ENCODE peak calls at places on chromosomes 12 and 14, in nine cellular contexts. Y is GM23248; E is adrenal gland; O is ovary; J is Panc1; G is mammary epithelial cell; N is HCT116; B is SJSA1; R is CD4-positive, CD25-positive, alpha-beta regulatory T cell. V is an unnamed sample. For H3K4me1 and H3K36me3, the result is how much of the 10 kb centered on the place peaks cover.

GRCh38 chr14:101962503-101962874 is 1.9 kb upstream of the DYNC1H1 start:
- DNase-seq in Y (peak), E (peak), O (no peak), J (no peak), G (peak), N (peak), B (peak), R (no peak), V (peak)

GRCh38 chr12:47249719-47250506 is 170.2 kb upstream of the AMIGO2 start:
- DNase-seq in Y (no peak), E (no peak), O (no peak), J (no peak), G (peak), N (no peak), B (no peak), R (no peak), V (peak)

GRCh38 chr12:61538951-61539350 is 721.3 kb upstream of the USP15 start:
- DNase-seq in Y (no peak), E (no peak), O (no peak), J (no peak), G (peak), N (peak), B (no peak), R (no peak), V (no peak)

GRCh38 chr12:69580074-69580473 is 5.2 kb upstream of the CCT2 start:
- DNase-seq in Y (no peak), E (no peak), O (no peak), J (no peak), G (no peak), N (no peak), B (no peak), R (no peak), V (no peak)

GRCh38 chr12:97560359-97560758 is 97.8 kb downstream of the RMST start:
- DNase-seq in Y (no peak), E (no peak), O (no peak), J (no peak), G (no peak), N (no peak), B (no peak), R (no peak), V (no peak)

GRCh38 chr14:68816183-68816942 is 23.5 kb upstream of the ZFP36L1 start:
- DNase-seq in Y (peak), E (peak), O (peak), J (no peak), G (peak), N (no peak), B (peak), R (peak), V (peak)

GRCh38 chr12:90333939-90334338 is 621.0 kb downstream of the CCER1 start:
- DNase-seq in Y (peak), E (no peak), O (no peak), J (no peak), G (peak), N (no peak), B (no peak), R (no peak), V (no peak)

GRCh38 chr12:56682323-56682722 is 5.8 kb downstream of the PTGES3 start:
- DNase-seq in Y (no peak), E (peak), O (no peak), J (no peak), G (no peak), N (no peak), B (no peak), R (no peak), V (no peak)

GRCh38 chr12:124740691-124741137 is 123.0 kb downstream of the SCARB1 start:
- DNase-seq in Y (peak), E (peak), O (no peak), J (no peak), G (peak), N (peak), B (peak), R (no peak), V (peak)
- H3K4me1 ChIP-seq in Y (under half), E (under half), O (under half), J (half or more), G (under half), N (half or more), B (half or more), R (under half), V (under half)

GRCh38 chr12:110532644-110533043 is 30.5 kb downstream of the RAD9B start:
- DNase-seq in Y (no peak), E (no peak), O (no peak), J (no peak), G (no peak), N (no peak), B (no peak), R (no peak), V (no peak)
- H3K4me3 ChIP-seq in Y (no peak), E (no peak), O (no peak), J (no peak), G (no peak), N (no peak), B (no peak), R (no peak), V (no peak)

GRCh38 chr14:34254596-34254995 is 207.4 kb downstream of the SPTSSA start:
- DNase-seq in Y (no peak), E (no peak), O (no peak), J (no peak), G (peak), N (no peak), B (no peak), R (no peak), V (no peak)
- H3K36me3 ChIP-seq in Y (under half), E (under half), O (under half), J (under half), G (under half), N (under half), B (under half), R (under half), V (under half)

GRCh38 chr12:6551496-6552139 is 4.2 kb downstream of the IFFO1 start:
- DNase-seq in Y (peak), E (peak), O (no peak), J (no peak), G (no peak), N (no peak), B (peak), R (no peak), V (no peak)
- H3K4me1 ChIP-seq in Y (half or more), E (half or more), O (under half), J (under half), G (half or more), N (under half), B (half or more), R (under half), V (under half)

GRCh38 chr14:99592933-99593753 is 10.9 kb downstream of the CCDC85C start:
- DNase-seq in Y (no peak), E (no peak), O (no peak), J (no peak), G (no peak), N (no peak), B (no peak), R (no peak), V (no peak)

GRCh38 chr14:99589031-99589441 is 15.0 kb downstream of the CCDC85C start:
- DNase-seq in Y (no peak), E (no peak), O (no peak), J (no peak), G (no peak), N (no peak), B (no peak), R (no peak), V (no peak)

GRCh38 chr14:99589651-99590530 is 14.1 kb downstream of the CCDC85C start:
- DNase-seq in Y (no peak), E (no peak), O (no peak), J (no peak), G (no peak), N (no peak), B (no peak), R (no peak), V (peak)

GRCh38 chr14:99592394-99592793 is 11.6 kb downstream of the CCDC85C start:
- DNase-seq in Y (no peak), E (no peak), O (no peak), J (no peak), G (no peak), N (no peak), B (no peak), R (no peak), V (no peak)

GRCh38 chr14:99590746-99591555 is 13.1 kb downstream of the CCDC85C start:
- DNase-seq in Y (peak), E (peak), O (no peak), J (no peak), G (no peak), N (no peak), B (peak), R (no peak), V (peak)
- H3K4me3 ChIP-seq in Y (no peak), E (peak), O (no peak), J (no peak), G (no peak), N (no peak), B (no peak), R (no peak), V (no peak)

GRCh38 chr12:132723015-132723763 is 12.5 kb downstream of the PGAM5 start:
- DNase-seq in Y (no peak), E (peak), O (no peak), J (no peak), G (no peak), N (no peak), B (no peak), R (no peak), V (no peak)

GRCh38 chr12:132719954-132720324 is 9.3 kb downstream of the PGAM5 start:
- DNase-seq in Y (no peak), E (no peak), O (no peak), J (no peak), G (no peak), N (no peak), B (no peak), R (no peak), V (no peak)

GRCh38 chr12:132719141-132719953 is 8.7 kb downstream of the PGAM5 start:
- DNase-seq in Y (no peak), E (no peak), O (no peak), J (no peak), G (peak), N (no peak), B (no peak), R (no peak), V (no peak)

GRCh38 chr12:132718644-132719043 is 8.0 kb downstream of the PGAM5 start:
- DNase-seq in Y (no peak), E (no peak), O (no peak), J (no peak), G (no peak), N (no peak), B (no peak), R (no peak), V (no peak)

GRCh38 chr12:132720606-132721005 is 10.0 kb downstream of the PGAM5 start:
- DNase-seq in Y (no peak), E (no peak), O (no peak), J (no peak), G (no peak), N (no peak), B (no peak), R (no peak), V (no peak)
- H3K36me3 ChIP-seq in Y (under half), E (half or more), O (under half), J (under half), G (under half), N (under half), B (half or more), R (half or more), V (half or more)

DNA sequence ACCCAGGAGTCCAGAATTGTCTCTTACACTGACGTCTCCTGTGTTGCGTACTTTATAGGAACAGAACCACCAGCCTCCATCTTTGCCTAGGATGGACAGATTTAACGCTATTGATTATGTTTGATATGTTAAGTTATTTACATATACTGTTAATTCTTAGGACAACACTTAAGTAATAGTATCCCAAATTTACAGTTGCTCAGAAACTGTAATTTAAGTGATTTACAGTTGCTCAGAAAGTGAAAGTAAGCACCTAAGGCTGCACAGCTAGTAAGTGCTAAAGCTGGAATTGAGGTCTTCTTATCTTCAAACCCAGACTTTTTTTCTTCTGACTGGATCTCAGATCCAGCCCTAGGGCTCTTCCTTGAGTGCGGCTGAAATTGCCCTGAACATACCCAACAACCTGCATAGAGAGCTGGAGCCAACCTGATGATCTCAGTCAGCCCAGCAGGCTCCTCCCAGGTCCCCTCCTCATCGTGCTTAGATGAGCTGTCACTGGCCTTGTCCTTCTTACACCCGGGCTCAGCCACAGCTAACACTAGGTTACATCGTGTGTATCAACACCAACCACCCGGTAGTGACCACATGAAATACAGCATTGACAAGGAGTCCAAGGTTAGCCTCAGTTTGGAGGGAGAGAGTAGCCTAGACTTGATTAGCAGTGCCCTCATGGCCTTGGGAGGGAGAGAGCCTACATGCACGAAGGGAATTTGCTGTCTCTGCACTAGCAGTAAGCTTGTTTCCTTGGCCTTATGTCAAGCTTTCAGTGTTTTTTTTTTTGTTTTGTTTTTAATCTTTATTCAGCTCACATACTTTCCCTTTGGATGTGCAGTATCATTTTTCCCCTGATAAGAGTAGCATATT is 111.1 kb upstream of the ARHGAP5 start:
- DNase-seq in Y (peak), E (peak), O (peak), J (no peak), G (peak), N (no peak), B (no peak), R (no peak), V (no peak)
- H3K4me1 ChIP-seq in Y (under half), E (half or more), O (under half), J (under half), G (under half), N (under half), B (under half), R (under half), V (half or more)

DNA sequence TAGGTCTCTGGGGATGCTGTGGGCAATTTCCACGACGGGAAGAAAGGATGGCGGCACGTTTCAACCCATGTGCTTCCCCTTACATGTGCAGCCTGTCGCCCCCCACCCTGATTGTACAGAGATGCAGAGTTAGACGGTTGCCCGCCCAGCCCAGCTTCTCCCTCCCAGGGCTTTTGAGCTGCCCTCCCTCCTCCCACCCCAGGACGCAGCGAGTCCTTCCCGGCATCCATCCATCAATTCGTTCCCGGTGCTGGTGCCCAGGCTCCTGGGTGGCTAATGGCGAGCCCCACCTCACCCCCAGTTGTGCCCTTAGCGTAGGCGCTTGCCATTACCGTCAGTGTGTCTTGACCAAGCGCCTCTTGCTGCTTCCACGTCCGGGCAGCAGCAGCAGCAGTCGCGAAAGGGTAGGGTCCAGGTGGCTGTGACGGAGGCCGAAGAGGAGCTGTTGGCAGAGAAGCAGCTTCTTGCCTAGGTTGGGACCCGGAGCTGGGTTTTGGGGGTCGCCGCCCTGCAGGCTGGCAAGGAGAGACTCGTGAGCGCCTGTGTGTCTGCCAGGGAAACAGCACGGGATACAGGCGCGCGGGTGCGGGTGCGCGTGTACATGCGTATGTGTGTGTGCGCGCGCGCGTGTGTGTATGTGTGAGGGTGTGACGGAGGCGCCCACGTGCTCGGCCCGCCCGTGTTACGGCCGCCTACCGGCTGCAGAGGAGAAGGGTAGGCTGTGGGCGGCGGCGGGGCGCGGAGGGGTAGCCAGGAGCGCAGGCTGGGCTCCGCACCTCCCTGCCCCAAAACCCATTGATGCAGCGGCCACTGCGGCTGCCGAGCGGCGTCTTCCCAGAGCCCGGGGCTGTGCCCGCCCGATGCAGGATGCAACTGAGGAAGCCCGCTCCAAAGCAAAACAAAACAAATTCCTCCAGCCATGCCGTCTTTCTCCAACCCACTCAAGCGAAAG is at the start of gene SLC6A15:
- DNase-seq in Y (peak), E (peak), O (peak), J (no peak), G (peak), N (no peak), B (peak), R (no peak), V (peak)
- H3K4me3 ChIP-seq in Y (peak), E (peak), O (peak), J (peak), G (peak), N (no peak), B (peak), R (no peak), V (peak)

DNA sequence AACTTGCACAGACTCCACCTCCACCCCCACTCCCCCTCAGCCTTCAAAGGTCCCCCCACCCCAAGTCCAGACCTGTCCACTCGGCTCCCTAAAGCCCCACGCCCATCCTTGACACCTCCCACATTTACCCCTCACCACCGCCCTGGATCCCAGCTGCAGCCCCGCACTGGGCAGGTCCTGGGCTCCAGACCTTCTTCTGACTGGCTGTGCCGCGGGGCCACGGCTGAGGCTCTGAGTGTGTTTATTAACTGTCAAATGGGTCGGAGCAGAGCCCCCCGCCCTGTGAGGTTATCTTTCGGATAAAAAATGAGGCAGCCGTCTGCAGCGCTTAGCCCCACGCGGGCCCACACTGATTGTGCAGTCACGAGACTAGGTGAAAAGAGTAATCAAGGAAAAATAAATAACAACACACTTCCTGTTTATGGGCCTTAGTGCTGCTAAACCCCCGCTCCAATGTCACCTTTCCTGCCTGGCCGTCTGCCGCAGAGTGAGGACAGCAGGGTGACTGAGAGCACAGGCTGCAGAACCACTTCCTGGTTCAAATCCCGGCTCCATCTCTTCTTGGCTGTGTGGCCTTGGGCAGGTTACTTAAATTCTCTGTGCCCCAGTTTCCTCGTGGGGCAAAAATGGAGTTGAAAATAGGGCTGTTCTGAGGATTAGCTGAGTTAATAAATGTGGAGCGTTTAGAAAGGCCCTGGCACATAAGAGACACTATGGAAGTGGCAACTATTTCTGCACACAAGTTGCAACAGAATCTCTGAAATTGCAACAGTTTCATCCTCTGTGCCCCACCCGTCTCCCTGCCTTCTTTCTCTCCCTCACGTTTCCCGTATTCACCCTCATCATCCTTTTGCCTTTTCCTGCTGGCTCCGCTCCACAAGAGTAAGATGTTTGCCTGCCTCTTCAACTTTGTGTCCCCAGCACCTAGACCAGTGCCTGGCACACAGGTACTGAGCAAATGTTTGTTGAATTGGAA is 9.4 kb downstream of the SETD1B start:
- DNase-seq in Y (peak), E (peak), O (peak), J (no peak), G (no peak), N (no peak), B (no peak), R (no peak), V (no peak)
- H3K36me3 ChIP-seq in Y (under half), E (half or more), O (under half), J (under half), G (under half), N (under half), B (half or more), R (half or more), V (under half)